ENCODE peak calls at places on chromosomes 6 and 20, in seven cellular contexts. P is T-helper 17 cell, V is T-helper 2 cell, N is activated T-cell treated with anti-CD3 and anti-CD28 coated beads for 24 hours, L is EH, W is Caco-2, A is progenitor cell of endocrine pancreas. Q is an unnamed sample.

GRCh38 chr20:25073544-25073943 is 8.4 kb downstream of the VSX1 start:
- DNase-seq in A (no peak), W (no peak), N (no peak), P (no peak), V (no peak), L (no peak), Q (no peak)

GRCh38 chr6:123515715-123516114 is 121.0 kb downstream of the TRDN start:
- DNase-seq in W (no peak), N (no peak), A (no peak), L (no peak), P (no peak), V (no peak), Q (no peak)

GRCh38 chr6:43310137-43310536 is 1.5 kb upstream of the CRIP3 start:
- DNase-seq in N (no peak), P (no peak), A (no peak), L (peak; percentile 14), W (no peak), V (no peak), Q (no peak)

GRCh38 chr6:33424855-33425667 is 5.2 kb downstream of the SYNGAP1 start:
- DNase-seq in L (no peak), A (no peak), N (no peak), V (no peak), P (no peak), W (no peak), Q (peak; percentile 12)

GRCh38 chr6:47836046-47836445 is 54.2 kb downstream of the OPN5 start:
- DNase-seq in N (no peak), P (no peak), L (no peak), V (peak; percentile 10), A (no peak), W (no peak), Q (no peak)

GRCh38 chr6:118635909-118636735 is 15.3 kb downstream of the CEP85L start:
- DNase-seq in V (no peak), A (no peak), P (no peak), W (no peak), L (no peak), N (no peak), Q (no peak)

GRCh38 chr6:157244175-157244574 is 79.1 kb downstream of the TMEM242 start:
- DNase-seq in L (peak; percentile 96), V (no peak), A (no peak), W (no peak), N (no peak), P (no peak), Q (no peak)

GRCh38 chr6:6711832-6712231 is 123.3 kb downstream of the LY86 start:
- DNase-seq in W (no peak), P (no peak), A (no peak), L (no peak), N (no peak), V (peak; percentile 18), Q (no peak)